ENCODE peak calls at places on chromosomes 6 and 20, in seven cellular contexts. U is thyroid gland, Z is anterior cingulate cortex, T is activated B cell treated with CpG ODN at 0.5 μM for 24 hours, K is T-cell, C is NCI-H1092 treated with DMSO at 0.1 percent for 48 hours, L is Caki2. O is an unnamed sample.

GRCh38 chr6:110334425-110335158 is 23.6 kb downstream of the METTL24 start:
- DNase-seq in C (no peak), L (no peak), T (no peak), Z (no peak), K (no peak), U (no peak), O (no peak)

GRCh38 chr6:25122622-25123237 is 156.4 kb upstream of the CARMIL1 start:
- DNase-seq in T (no peak), K (no peak), L (no peak), C (peak; percentile 56), U (peak; percentile 8), Z (no peak), O (no peak)

GRCh38 chr20:35901678-35902544 is 52.4 kb downstream of the SCAND1 start:
- DNase-seq in Z (no peak), K (no peak), C (no peak), U (no peak), T (no peak), L (peak; percentile 72), O (no peak)

GRCh38 chr6:38133932-38134703 is 314.6 kb downstream of the ZFAND3 start:
- DNase-seq in T (no peak), C (no peak), L (no peak), Z (no peak), K (no peak), U (no peak), O (no peak)

GRCh38 chr6:29887330-29887818 is 55.0 kb upstream of the HLA-A start:
- DNase-seq in Z (no peak), U (peak; percentile 59), L (no peak), T (peak; percentile 25), C (peak; percentile 0), K (peak; percentile 54), O (no peak)

GRCh38 chr6:160535270-160535669 is 128.8 kb downstream of the LPA start:
- DNase-seq in U (no peak), K (no peak), Z (no peak), L (no peak), C (no peak), T (no peak), O (no peak)

GRCh38 chr20:9054176-9054575 is 14.7 kb upstream of the PLCB4 start:
- DNase-seq in L (no peak), C (no peak), Z (no peak), U (no peak), T (no peak), K (no peak), O (no peak)

GRCh38 chr6:164690702-164691500 is 618.5 kb downstream of the C6orf118 start:
- DNase-seq in Z (no peak), L (no peak), U (no peak), T (no peak), K (no peak), C (no peak), O (no peak)

GRCh38 chr6:62707156-62707555 is 421.1 kb upstream of the KHDRBS2 start:
- DNase-seq in Z (no peak), L (no peak), C (no peak), U (no peak), T (no peak), K (no peak), O (no peak)

GRCh38 chr6:150604467-150604866 is 4.8 kb downstream of the PLEKHG1 start:
- DNase-seq in Z (no peak), T (no peak), U (no peak), L (no peak), K (no peak), C (no peak), O (no peak)

GRCh38 chr20:13099676-13100075 is 90.9 kb downstream of the SPTLC3 start:
- DNase-seq in C (no peak), L (no peak), Z (no peak), K (no peak), T (no peak), U (no peak), O (no peak)

GRCh38 chr20:36825374-36826104 is 50.4 kb upstream of the TLDC2 start:
- DNase-seq in T (no peak), U (peak; percentile 32), L (no peak), C (peak; percentile 81), K (no peak), Z (no peak), O (no peak)

GRCh38 chr6:29723666-29724588 is 693 bp downstream of the HLA-F start:
- DNase-seq in U (peak; percentile 46), Z (no peak), T (peak; percentile 65), C (no peak), K (peak; percentile 56), L (no peak), O (peak; percentile 57)

GRCh38 chr6:1542335-1542734 is 67.4 kb upstream of the FOXC1 start:
- DNase-seq in T (no peak), K (no peak), Z (no peak), L (no peak), U (no peak), C (no peak), O (no peak)

GRCh38 chr20:24838551-24839530 is 110.2 kb upstream of the CST7 start:
- DNase-seq in C (no peak), L (peak; percentile 22), K (no peak), Z (no peak), U (no peak), T (no peak), O (no peak)

GRCh38 chr6:79377830-79378460 is 143.5 kb upstream of the HMGN3 start:
- DNase-seq in L (no peak), C (no peak), U (no peak), K (no peak), Z (no peak), T (no peak), O (no peak)

GRCh38 chr6:105459884-105460283 is 57.0 kb upstream of the PREP start:
- DNase-seq in L (no peak), K (no peak), Z (no peak), C (no peak), T (no peak), U (no peak), O (no peak)

GRCh38 chr20:25486377-25486776 is 78.9 kb downstream of the GINS1 start:
- DNase-seq in T (no peak), Z (no peak), C (no peak), L (no peak), K (no peak), U (no peak), O (peak; percentile 44)

GRCh38 chr6:21874372-21874771 is 280.8 kb downstream of the SOX4 start:
- DNase-seq in C (no peak), Z (no peak), L (no peak), U (no peak), K (no peak), T (no peak), O (no peak)

GRCh38 chr20:5524886-5525285 is 208.1 kb upstream of the PROKR2 start:
- DNase-seq in U (no peak), K (no peak), L (no peak), C (no peak), T (no peak), Z (no peak), O (no peak)

GRCh38 chr20:50695144-50695872 is 4.0 kb upstream of the RIPOR3 start:
- DNase-seq in C (no peak), U (no peak), L (no peak), T (no peak), K (no peak), Z (no peak), O (no peak)

GRCh38 chr6:93858213-93858612 is 438.9 kb upstream of the EPHA7 start:
- DNase-seq in K (no peak), T (no peak), Z (no peak), U (no peak), L (no peak), C (no peak), O (no peak)

GRCh38 chr6:118627724-118628123 is 23.7 kb downstream of the CEP85L start:
- DNase-seq in K (no peak), L (no peak), Z (no peak), U (no peak), C (no peak), T (no peak), O (no peak)

GRCh38 chr6:139161817-139162284 is 27.0 kb downstream of the HECA start:
- DNase-seq in Z (no peak), U (no peak), C (no peak), T (peak; percentile 36), K (peak; percentile 60), L (no peak), O (no peak)

GRCh38 chr6:42963855-42964605 is 3.5 kb downstream of the GNMT start:
- DNase-seq in Z (no peak), U (no peak), C (no peak), K (no peak), T (no peak), L (peak; percentile 40), O (peak; percentile 63)

GRCh38 chr6:165556116-165556843 is 106.8 kb downstream of the PDE10A start:
- DNase-seq in Z (no peak), T (no peak), L (peak; percentile 32), C (peak; percentile 93), K (no peak), U (peak; percentile 32), O (peak; percentile 29)

GRCh38 chr6:3696525-3696924 is 55.0 kb downstream of the PXDC1 start:
- DNase-seq in K (no peak), L (no peak), C (no peak), U (no peak), Z (no peak), T (no peak), O (no peak)

GRCh38 chr20:17646209-17646717 is 35.8 kb downstream of the RRBP1 start:
- DNase-seq in L (no peak), T (no peak), Z (no peak), U (no peak), C (peak; percentile 92), K (no peak), O (no peak)

GRCh38 chr6:122717350-122717749 is 62.2 kb upstream of the FABP7 start:
- DNase-seq in K (no peak), Z (no peak), T (no peak), L (no peak), C (peak; percentile 58), U (peak; percentile 3), O (no peak)

GRCh38 chr20:57664476-57664875 is 44.2 kb upstream of the ZBP1 start:
- DNase-seq in Z (no peak), L (no peak), C (no peak), T (no peak), U (no peak), K (no peak), O (peak; percentile 60)

GRCh38 chr6:41568585-41569384 is 22.6 kb downstream of the FOXP4 start:
- DNase-seq in K (no peak), Z (no peak), T (no peak), U (peak; percentile 96), C (peak; percentile 90), L (no peak), O (no peak)

O was measured in upper lobe of left lung.